ENCODE peak calls at places on chromosome 15, in eight cellular contexts. One of them, this sample, is unnamed.

GRCh38 chr15:81666828-81667227 is 292.8 kb upstream of the TMC3 start:
- DNase-seq in sigmoid colon: no peak
- DNase-seq in IMR-90: peak
- DNase-seq in mammary epithelial cell: peak
- DNase-seq in ovary: no peak
- DNase-seq in A673: no peak
- DNase-seq in neural progenitor cell: no peak
- DNase-seq in brain microvascular endothelial cell: no peak
- DNase-seq in this sample: no peak

GRCh38 chr15:74053497-74053896 is 28.9 kb downstream of the GOLGA6A start:
- DNase-seq in mammary epithelial cell: no peak
- DNase-seq in sigmoid colon: no peak
- DNase-seq in IMR-90: no peak
- DNase-seq in A673: no peak
- DNase-seq in ovary: no peak
- DNase-seq in neural progenitor cell: no peak
- DNase-seq in brain microvascular endothelial cell: no peak
- DNase-seq in this sample: no peak

GRCh38 chr15:41961014-41961518 is 11.3 kb downstream of the EHD4 start:
- DNase-seq in sigmoid colon: no peak
- DNase-seq in A673: no peak
- DNase-seq in ovary: no peak
- DNase-seq in IMR-90: no peak
- DNase-seq in brain microvascular endothelial cell: no peak
- DNase-seq in neural progenitor cell: no peak
- DNase-seq in mammary epithelial cell: peak
- DNase-seq in this sample: no peak

GRCh38 chr15:58909616-58910015 is 23.9 kb downstream of the SLTM start:
- DNase-seq in ovary: no peak
- DNase-seq in mammary epithelial cell: no peak
- DNase-seq in sigmoid colon: no peak
- DNase-seq in neural progenitor cell: no peak
- DNase-seq in IMR-90: peak
- DNase-seq in A673: no peak
- DNase-seq in brain microvascular endothelial cell: no peak
- DNase-seq in this sample: no peak

GRCh38 chr15:90266061-90266431 is 574 bp downstream of the NGRN start:
- DNase-seq in brain microvascular endothelial cell: peak
- DNase-seq in A673: peak
- DNase-seq in ovary: peak
- DNase-seq in sigmoid colon: peak
- DNase-seq in mammary epithelial cell: no peak
- DNase-seq in IMR-90: peak
- DNase-seq in neural progenitor cell: no peak
- DNase-seq in this sample: peak

GRCh38 chr15:69164807-69165636 is 4.6 kb downstream of the GLCE start:
- DNase-seq in sigmoid colon: no peak
- DNase-seq in brain microvascular endothelial cell: no peak
- DNase-seq in ovary: no peak
- DNase-seq in neural progenitor cell: no peak
- DNase-seq in A673: peak
- DNase-seq in IMR-90: peak
- DNase-seq in mammary epithelial cell: no peak
- DNase-seq in this sample: peak

GRCh38 chr15:45794768-45795486 is 160.1 kb downstream of the SQOR start:
- DNase-seq in neural progenitor cell: no peak
- DNase-seq in IMR-90: no peak
- DNase-seq in mammary epithelial cell: no peak
- DNase-seq in A673: no peak
- DNase-seq in brain microvascular endothelial cell: no peak
- DNase-seq in sigmoid colon: no peak
- DNase-seq in ovary: no peak
- DNase-seq in this sample: no peak

GRCh38 chr15:92687183-92687582 is 31.6 kb upstream of the FAM174B start:
- DNase-seq in sigmoid colon: no peak
- DNase-seq in IMR-90: no peak
- DNase-seq in neural progenitor cell: no peak
- DNase-seq in mammary epithelial cell: no peak
- DNase-seq in ovary: no peak
- DNase-seq in brain microvascular endothelial cell: no peak
- DNase-seq in A673: no peak
- DNase-seq in this sample: no peak

GRCh38 chr15:95996494-95996893 is 334.0 kb upstream of the NR2F2 start:
- DNase-seq in IMR-90: no peak
- DNase-seq in brain microvascular endothelial cell: no peak
- DNase-seq in ovary: no peak
- DNase-seq in mammary epithelial cell: peak
- DNase-seq in A673: no peak
- DNase-seq in neural progenitor cell: no peak
- DNase-seq in sigmoid colon: no peak
- DNase-seq in this sample: no peak

GRCh38 chr15:69648775-69649735 is 196.4 kb downstream of the RPLP1 start:
- DNase-seq in sigmoid colon: no peak
- DNase-seq in IMR-90: no peak
- DNase-seq in A673: no peak
- DNase-seq in brain microvascular endothelial cell: no peak
- DNase-seq in ovary: peak
- DNase-seq in neural progenitor cell: peak
- DNase-seq in mammary epithelial cell: peak
- DNase-seq in this sample: peak

GRCh38 chr15:23039917-23040281 is 530 bp upstream of the TUBGCP5 start:
- DNase-seq in brain microvascular endothelial cell: no peak
- DNase-seq in A673: no peak
- DNase-seq in ovary: no peak
- DNase-seq in IMR-90: no peak
- DNase-seq in sigmoid colon: no peak
- DNase-seq in neural progenitor cell: no peak
- DNase-seq in mammary epithelial cell: no peak
- DNase-seq in this sample: no peak
- H3K27ac ChIP-seq in brain microvascular endothelial cell: peak
- H3K27ac ChIP-seq in A673: peak
- H3K27ac ChIP-seq in ovary: no peak
- H3K27ac ChIP-seq in IMR-90: peak
- H3K27ac ChIP-seq in sigmoid colon: peak
- H3K27ac ChIP-seq in neural progenitor cell: no peak
- H3K27ac ChIP-seq in mammary epithelial cell: peak
- H3K27ac ChIP-seq in this sample: peak

GRCh38 chr15:88303455-88303854 is 46.9 kb upstream of the NTRK3 start:
- DNase-seq in brain microvascular endothelial cell: no peak
- DNase-seq in mammary epithelial cell: peak
- DNase-seq in A673: no peak
- DNase-seq in sigmoid colon: no peak
- DNase-seq in neural progenitor cell: no peak
- DNase-seq in ovary: no peak
- DNase-seq in IMR-90: no peak
- DNase-seq in this sample: peak

GRCh38 chr15:88312941-88313579 is 56.5 kb upstream of the NTRK3 start:
- DNase-seq in mammary epithelial cell: no peak
- DNase-seq in sigmoid colon: no peak
- DNase-seq in ovary: no peak
- DNase-seq in IMR-90: no peak
- DNase-seq in A673: no peak
- DNase-seq in neural progenitor cell: no peak
- DNase-seq in brain microvascular endothelial cell: no peak
- DNase-seq in this sample: no peak

GRCh38 chr15:88315221-88315878 is 58.8 kb upstream of the NTRK3 start:
- DNase-seq in brain microvascular endothelial cell: no peak
- DNase-seq in ovary: no peak
- DNase-seq in IMR-90: no peak
- DNase-seq in neural progenitor cell: no peak
- DNase-seq in A673: no peak
- DNase-seq in mammary epithelial cell: no peak
- DNase-seq in sigmoid colon: no peak
- DNase-seq in this sample: no peak

DNA sequence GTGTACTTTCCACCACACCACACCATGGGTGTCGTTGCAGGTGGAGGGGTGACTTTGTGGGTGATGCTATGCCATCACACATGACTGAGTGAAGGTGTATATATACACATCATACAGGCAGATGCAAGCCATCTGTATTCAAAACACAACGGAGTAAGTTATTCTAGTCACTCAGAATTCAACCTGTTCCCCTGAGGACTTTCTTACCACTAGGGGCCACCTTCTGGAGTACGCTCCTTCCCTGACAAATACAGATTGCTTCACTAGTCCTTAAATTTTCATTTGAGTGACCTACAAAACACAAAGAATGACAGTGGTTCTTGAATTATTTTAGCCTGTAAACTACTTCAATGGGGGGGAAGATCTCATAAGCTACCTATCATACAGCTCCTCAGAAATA is 52.8 kb upstream of the NTRK3 start:
- DNase-seq in IMR-90: no peak
- DNase-seq in A673: no peak
- DNase-seq in ovary: no peak
- DNase-seq in mammary epithelial cell: no peak
- DNase-seq in brain microvascular endothelial cell: no peak
- DNase-seq in neural progenitor cell: no peak
- DNase-seq in sigmoid colon: no peak
- DNase-seq in this sample: no peak
- TF ChIP-seq CTCF in IMR-90: no peak
- TF ChIP-seq CTCF in A673: no peak
- TF ChIP-seq CTCF in ovary: no peak
- TF ChIP-seq CTCF in mammary epithelial cell: no peak
- TF ChIP-seq CTCF in brain microvascular endothelial cell: no peak
- TF ChIP-seq CTCF in neural progenitor cell: peak
- TF ChIP-seq CTCF in sigmoid colon: no peak
- TF ChIP-seq CTCF in this sample: no peak

DNA sequence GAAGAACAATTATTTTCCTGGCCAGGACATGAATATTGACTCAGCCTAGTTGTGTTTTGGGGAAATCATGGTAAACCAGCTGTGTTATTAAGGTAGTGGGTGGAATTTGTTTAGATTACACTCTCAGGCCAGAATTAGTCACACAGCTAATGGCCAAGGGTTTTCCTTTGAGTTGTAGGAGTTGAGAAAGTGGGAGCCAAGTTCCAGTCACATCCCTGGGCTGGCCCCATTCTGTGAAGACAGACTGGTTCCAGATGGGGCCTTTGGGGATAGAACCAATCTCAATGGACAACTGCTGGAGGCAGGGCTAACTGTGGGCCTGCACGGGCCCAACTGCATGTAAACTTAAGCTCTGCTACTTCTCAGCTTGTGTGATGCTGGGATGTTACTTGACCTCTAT is 1.4 kb upstream of the RASL12 start:
- DNase-seq in brain microvascular endothelial cell: peak
- DNase-seq in mammary epithelial cell: no peak
- DNase-seq in ovary: peak
- DNase-seq in A673: no peak
- DNase-seq in neural progenitor cell: no peak
- DNase-seq in sigmoid colon: peak
- DNase-seq in IMR-90: peak
- DNase-seq in this sample: no peak
- H3K27ac ChIP-seq in brain microvascular endothelial cell: no peak
- H3K27ac ChIP-seq in mammary epithelial cell: no peak
- H3K27ac ChIP-seq in ovary: peak
- H3K27ac ChIP-seq in A673: no peak
- H3K27ac ChIP-seq in neural progenitor cell: no peak
- H3K27ac ChIP-seq in sigmoid colon: peak
- H3K27ac ChIP-seq in IMR-90: peak
- H3K27ac ChIP-seq in this sample: no peak

DNA sequence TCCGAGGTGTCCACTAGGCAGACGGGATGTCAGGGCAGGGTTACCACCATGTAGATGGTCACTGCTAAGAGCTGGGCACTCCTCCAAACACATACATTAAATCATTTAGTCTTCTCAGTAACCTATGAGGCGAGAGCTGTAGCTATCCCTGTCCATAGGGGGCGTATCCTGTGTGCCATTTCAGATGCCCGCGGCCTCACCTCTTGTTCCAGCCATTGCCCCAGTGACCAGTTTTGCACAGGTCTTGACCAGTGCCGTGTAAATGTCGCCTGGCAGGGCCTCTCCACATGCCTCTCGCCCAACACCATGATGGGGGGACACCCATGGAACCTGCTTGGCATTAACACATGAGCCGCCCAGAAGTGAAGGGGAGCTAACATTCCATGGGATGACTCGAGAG is 20.8 kb upstream of the SRP14 start:
- DNase-seq in ovary: peak
- DNase-seq in brain microvascular endothelial cell: no peak
- DNase-seq in sigmoid colon: peak
- DNase-seq in mammary epithelial cell: no peak
- DNase-seq in neural progenitor cell: no peak
- DNase-seq in A673: no peak
- DNase-seq in IMR-90: no peak
- DNase-seq in this sample: no peak
- TF ChIP-seq CTCF in ovary: no peak
- TF ChIP-seq CTCF in brain microvascular endothelial cell: no peak
- TF ChIP-seq CTCF in sigmoid colon: no peak
- TF ChIP-seq CTCF in mammary epithelial cell: no peak
- TF ChIP-seq CTCF in neural progenitor cell: no peak
- TF ChIP-seq CTCF in A673: no peak
- TF ChIP-seq CTCF in IMR-90: no peak
- TF ChIP-seq CTCF in this sample: no peak

DNA sequence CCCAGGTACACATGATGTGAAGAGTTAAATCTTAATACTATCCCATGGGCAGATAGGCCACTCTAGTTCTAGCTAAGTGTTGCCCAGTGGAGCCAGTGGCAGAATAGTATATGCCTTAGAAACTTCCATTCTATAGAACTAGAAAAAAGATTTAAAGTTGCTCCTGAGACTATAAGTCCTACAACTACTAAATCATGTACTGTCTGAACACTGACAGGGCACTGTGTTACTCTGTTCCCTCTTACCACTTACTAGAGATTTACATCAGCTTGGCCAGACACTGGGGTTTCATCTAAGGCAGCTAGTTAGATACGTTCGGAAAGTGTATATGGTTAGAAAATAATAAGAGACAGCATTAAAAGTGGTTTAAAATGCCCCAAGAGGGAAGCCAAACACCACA is 97.1 kb downstream of the FBN1 start:
- DNase-seq in mammary epithelial cell: no peak
- DNase-seq in neural progenitor cell: no peak
- DNase-seq in ovary: no peak
- DNase-seq in sigmoid colon: no peak
- DNase-seq in A673: no peak
- DNase-seq in brain microvascular endothelial cell: no peak
- DNase-seq in IMR-90: no peak
- DNase-seq in this sample: no peak
- H3K27ac ChIP-seq in mammary epithelial cell: no peak
- H3K27ac ChIP-seq in neural progenitor cell: no peak
- H3K27ac ChIP-seq in ovary: no peak
- H3K27ac ChIP-seq in sigmoid colon: peak
- H3K27ac ChIP-seq in A673: no peak
- H3K27ac ChIP-seq in brain microvascular endothelial cell: peak
- H3K27ac ChIP-seq in IMR-90: no peak
- H3K27ac ChIP-seq in this sample: no peak